ENCODE peak calls at places on chromosomes 16 and 17, in four cellular contexts. P, M, C and Z are unnamed samples.

GRCh38 chr16:86653289-86654006 is 75.1 kb downstream of the FOXL1 start:
- DNase-seq in P (no peak), M (no peak), C (no peak), Z (no peak)

GRCh38 chr17:77306048-77306789 is 165.4 kb downstream of the SEC14L1 start:
- DNase-seq in P (no peak), M (no peak), C (no peak), Z (no peak)

GRCh38 chr17:37642706-37643105 is 540 bp downstream of the DDX52 start:
- DNase-seq in P (no peak), M (peak), C (no peak), Z (peak)

GRCh38 chr17:60506312-60506711 is 19.7 kb downstream of the APPBP2 start:
- DNase-seq in P (no peak), M (peak), C (peak), Z (no peak)

GRCh38 chr17:8041249-8041928 is 2.5 kb downstream of the ALOX15B start:
- DNase-seq in P (no peak), M (peak), C (peak), Z (peak)

GRCh38 chr17:77100009-77100408 is 40.8 kb upstream of the SEC14L1 start:
- DNase-seq in P (no peak), M (no peak), C (no peak), Z (no peak)

GRCh38 chr17:33637534-33637933 is 344.4 kb upstream of the ASIC2 start:
- DNase-seq in P (no peak), M (no peak), C (no peak), Z (no peak)

GRCh38 chr17:32124985-32125847 is 17.1 kb upstream of the RHOT1 start:
- DNase-seq in P (no peak), M (no peak), C (no peak), Z (peak)

GRCh38 chr16:49499018-49499785 is 125.6 kb downstream of the C16orf78 start:
- DNase-seq in P (no peak), M (no peak), C (no peak), Z (no peak)

GRCh38 chr17:18961634-18962493 is 9.9 kb downstream of the SLC5A10 start:
- DNase-seq in P (no peak), M (no peak), C (no peak), Z (peak)

GRCh38 chr17:59754547-59754946 is 47.1 kb downstream of the VMP1 start:
- DNase-seq in P (no peak), M (peak), C (peak), Z (peak)

GRCh38 chr17:83150369-83151055 is 71.1 kb downstream of the METRNL start:
- DNase-seq in P (no peak), M (no peak), C (no peak), Z (no peak)

GRCh38 chr17:61947367-61948078 is 19.7 kb upstream of the INTS2 start:
- DNase-seq in P (no peak), M (no peak), C (no peak), Z (no peak)

GRCh38 chr17:8056232-8056975 is 17.5 kb downstream of the ALOX15B start:
- DNase-seq in P (peak), M (no peak), C (peak), Z (no peak)

GRCh38 chr17:77285594-77286390 is 145.0 kb downstream of the SEC14L1 start:
- DNase-seq in P (no peak), M (no peak), C (peak), Z (peak)

GRCh38 chr17:720706-721539 is 6.3 kb upstream of the VPS53 start:
- DNase-seq in P (no peak), M (no peak), C (no peak), Z (no peak)

GRCh38 chr16:65572156-65572555 is 450.3 kb upstream of the CDH11 start:
- DNase-seq in P (no peak), M (no peak), C (no peak), Z (no peak)

GRCh38 chr17:62778990-62779681 is 29.0 kb downstream of the MARCHF10 start:
- DNase-seq in P (no peak), M (peak), C (peak), Z (peak)

GRCh38 chr16:8936421-8936820 is 27.3 kb downstream of the USP7 start:
- DNase-seq in P (peak), M (peak), C (peak), Z (peak)

GRCh38 chr16:29974291-29975133 is 844 bp downstream of the TAOK2 start:
- DNase-seq in P (no peak), M (peak), C (no peak), Z (peak)

GRCh38 chr16:3059041-3059722 is 6.3 kb upstream of the IL32 start:
- DNase-seq in P (peak), M (peak), C (peak), Z (peak)

DNA sequence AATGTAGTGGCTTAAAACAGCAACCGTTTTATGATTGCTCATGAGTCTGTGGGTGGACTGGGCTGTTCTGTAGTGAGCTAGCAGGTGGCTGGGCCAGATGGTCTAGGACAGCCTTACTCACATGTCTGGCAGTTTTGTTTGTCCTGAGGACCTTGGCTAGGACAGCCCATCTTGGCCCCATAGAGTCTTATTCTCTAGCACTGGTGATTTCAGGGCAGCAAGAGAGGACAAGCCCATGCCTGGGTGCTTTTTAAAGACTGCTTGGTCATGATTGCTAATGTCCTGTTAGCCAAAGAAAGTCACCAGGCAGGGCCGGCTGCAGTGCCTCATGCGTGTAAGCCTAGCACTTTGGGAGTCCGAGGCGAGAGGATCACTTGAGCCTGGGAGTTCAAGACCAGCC is 139.8 kb downstream of the KATNIP start:
- DNase-seq in P (no peak), M (no peak), C (no peak), Z (no peak)
- TF ChIP-seq NR3C1 in P (no peak), M (no peak), C (no peak), Z (no peak)

DNA sequence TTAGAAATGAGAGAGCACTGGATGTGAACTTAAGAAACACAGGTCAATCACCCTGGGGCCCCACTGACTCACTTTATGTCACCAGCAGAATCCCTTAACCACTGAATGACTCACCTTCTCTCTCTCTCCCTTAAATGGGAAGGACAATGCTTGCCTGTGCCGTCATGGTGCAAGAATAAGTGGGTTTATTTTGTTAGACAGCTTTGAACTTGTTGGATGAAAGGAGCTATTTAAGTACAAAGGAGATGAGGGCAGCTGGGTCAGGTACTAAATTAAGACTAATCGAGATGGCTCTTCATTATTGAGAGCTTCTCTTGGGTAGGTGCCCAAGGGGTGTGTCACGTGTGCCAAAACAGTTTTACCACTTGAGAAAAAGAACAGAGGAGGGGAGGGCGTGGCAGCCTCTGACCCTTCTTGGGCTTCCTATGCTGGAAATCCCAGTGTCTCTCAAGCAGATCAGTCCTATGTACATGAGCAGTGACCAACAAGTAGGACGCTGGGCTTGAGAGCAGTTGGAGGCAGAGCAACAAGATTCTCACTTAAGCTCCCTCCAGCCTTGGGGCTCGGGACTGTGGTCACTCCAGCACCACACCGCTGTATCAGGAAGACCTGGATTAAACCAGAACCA is 6.7 kb upstream of the KRT31 start:
- DNase-seq in P (no peak), M (peak), C (peak), Z (peak)
- TF ChIP-seq NR3C1 in P (no peak), M (no peak), C (no peak), Z (no peak)

GRCh38 chr17:14304222-14304844 is 3.5 kb downstream of the HS3ST3B1 start:
- DNase-seq in P (no peak), M (no peak), C (no peak), Z (no peak)

GRCh38 chr17:14301761-14302401 is 1.0 kb downstream of the HS3ST3B1 start:
- DNase-seq in P (no peak), M (peak), C (no peak), Z (peak)

GRCh38 chr17:14302421-14303099 is 1.7 kb downstream of the HS3ST3B1 start:
- DNase-seq in P (peak), M (peak), C (peak), Z (peak)

GRCh38 chr17:14304876-14305636 is 4.2 kb downstream of the HS3ST3B1 start:
- DNase-seq in P (no peak), M (peak), C (peak), Z (no peak)

GRCh38 chr17:14303343-14304221 is 2.7 kb downstream of the HS3ST3B1 start:
- DNase-seq in P (peak), M (peak), C (no peak), Z (no peak)
- TF ChIP-seq NR3C1 in P (no peak), M (no peak), C (no peak), Z (no peak)

GRCh38 chr16:27334874-27335273 is 21.1 kb downstream of the IL4R start:
- DNase-seq in P (no peak), M (no peak), C (no peak), Z (no peak)
- TF ChIP-seq NR3C1 in P (no peak), M (no peak), C (no peak), Z (no peak)

GRCh38 chr17:74387365-74388218 is 20.3 kb downstream of the GPR142 start:
- DNase-seq in P (no peak), M (no peak), C (no peak), Z (no peak)

GRCh38 chr17:74385201-74385600 is 17.9 kb downstream of the GPR142 start:
- DNase-seq in P (no peak), M (no peak), C (no peak), Z (no peak)

GRCh38 chr17:74389094-74389753 is 21.9 kb downstream of the GPR142 start:
- DNase-seq in P (no peak), M (no peak), C (no peak), Z (no peak)

GRCh38 chr17:74383140-74383539 is 15.8 kb downstream of the GPR142 start:
- DNase-seq in P (no peak), M (no peak), C (no peak), Z (no peak)

GRCh38 chr17:74386397-74386796 is 19.1 kb downstream of the GPR142 start:
- DNase-seq in P (no peak), M (no peak), C (no peak), Z (no peak)
- TF ChIP-seq NR3C1 in P (no peak), M (no peak), C (no peak), Z (no peak)

DNA sequence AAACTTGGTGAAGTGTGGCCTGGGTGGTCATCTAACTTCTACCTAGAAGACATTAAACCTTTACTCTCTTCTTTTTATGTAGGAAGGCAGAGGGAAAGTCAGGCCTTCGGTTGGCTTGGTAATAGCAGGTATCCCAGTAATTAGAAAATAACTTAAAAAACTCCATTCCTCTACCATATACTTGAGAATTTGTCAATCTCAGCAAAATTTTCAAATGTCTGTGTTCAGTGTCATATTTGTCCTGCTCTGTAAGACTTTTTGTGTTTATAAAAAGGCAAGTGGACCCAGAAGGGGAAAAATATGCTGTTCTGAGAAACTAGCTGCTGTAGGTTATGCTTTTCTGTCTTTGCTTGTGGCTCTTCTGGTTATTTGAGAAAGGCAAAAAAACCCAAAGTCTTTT is 5.8 kb downstream of the HMOX2 start:
- DNase-seq in P (no peak), M (no peak), C (no peak), Z (no peak)
- TF ChIP-seq NR3C1 in P (no peak), M (no peak), C (no peak), Z (no peak)

GRCh38 chr17:67531291-67531690 is 154.2 kb downstream of the PITPNC1 start:
- DNase-seq in P (peak), M (no peak), C (no peak), Z (no peak)
- TF ChIP-seq NR3C1 in P (no peak), M (no peak), C (no peak), Z (no peak)

DNA sequence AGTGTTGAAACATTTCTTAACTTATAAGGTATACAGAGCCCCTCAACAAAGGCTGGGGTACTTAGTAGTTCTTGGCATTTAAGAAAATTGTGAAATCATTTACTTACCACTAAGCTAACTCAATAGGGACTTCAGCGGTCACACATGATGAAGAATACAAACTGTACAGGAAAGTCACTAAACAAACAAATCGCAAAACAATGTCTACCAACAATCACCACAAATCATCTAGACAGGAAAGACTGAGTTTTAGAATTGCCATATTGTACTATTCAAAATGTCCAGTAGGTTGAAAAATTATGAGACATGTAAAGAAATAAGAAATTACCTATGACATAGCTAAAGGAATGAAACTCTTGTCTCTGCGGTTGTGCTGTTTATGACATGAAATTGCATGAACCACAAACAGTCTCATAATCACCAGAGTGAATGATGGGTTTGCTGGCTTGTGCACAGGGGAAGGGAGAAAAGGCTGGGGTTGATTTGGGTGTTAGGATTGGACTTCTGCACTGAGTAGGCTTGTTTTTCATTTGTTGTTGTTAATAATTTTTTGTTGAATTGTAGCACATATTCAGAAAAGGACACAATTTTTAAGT is 441.1 kb upstream of the MON1B start:
- DNase-seq in P (no peak), M (no peak), C (no peak), Z (no peak)
- TF ChIP-seq NR3C1 in P (no peak), M (no peak), C (no peak), Z (no peak)

GRCh38 chr17:29363716-29364115 is 26.4 kb upstream of the TAOK1 start:
- DNase-seq in P (no peak), M (no peak), C (no peak), Z (no peak)

GRCh38 chr17:29357821-29358232 is 32.3 kb upstream of the TAOK1 start:
- DNase-seq in P (no peak), M (peak), C (no peak), Z (no peak)

GRCh38 chr17:29358421-29358820 is 31.7 kb upstream of the TAOK1 start:
- DNase-seq in P (no peak), M (no peak), C (no peak), Z (no peak)

GRCh38 chr17:29357232-29357631 is 32.9 kb upstream of the TAOK1 start:
- DNase-seq in P (no peak), M (no peak), C (no peak), Z (no peak)

DNA sequence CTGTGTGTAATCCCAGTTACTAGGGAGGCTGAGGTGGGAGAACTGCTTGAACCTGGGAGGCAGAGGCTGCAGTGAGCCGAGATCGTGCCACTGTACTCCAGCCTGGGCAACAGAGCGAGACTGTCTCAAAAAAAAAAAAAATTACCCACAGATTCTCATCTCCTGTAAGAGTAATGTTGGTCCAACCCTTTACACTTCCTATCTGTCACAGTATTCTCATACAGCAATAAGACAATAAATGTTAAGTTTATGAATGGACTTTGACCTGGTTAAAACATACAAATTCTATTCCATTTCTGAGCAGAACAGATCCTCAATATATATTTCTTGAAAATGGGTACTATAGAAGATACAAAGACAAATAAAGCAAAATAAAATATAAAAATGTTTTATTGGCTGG is 30.4 kb upstream of the TAOK1 start:
- DNase-seq in P (no peak), M (no peak), C (no peak), Z (no peak)
- TF ChIP-seq NR3C1 in P (no peak), M (no peak), C (no peak), Z (no peak)